ENCODE peak calls at places on chromosomes 3 and 15, in six cellular contexts. H, U, P, K, M and L are unnamed samples.

GRCh38 chr3:190265795-190266194 is 56.5 kb downstream of the CLDN1 start:
- DNase-seq in U (no peak), H (no peak), M (peak), P (no peak), K (peak), L (peak)

GRCh38 chr15:99409097-99409473 is 156.7 kb upstream of the MEF2A start:
- DNase-seq in U (peak), H (no peak), P (peak), M (peak), K (peak), L (no peak)

GRCh38 chr3:100299031-100299430 is 35.5 kb upstream of the NIT2 start:
- DNase-seq in H (no peak), M (no peak), P (no peak), U (no peak), K (no peak), L (no peak)

GRCh38 chr15:74787251-74788041 is 5.6 kb downstream of the CSK start:
- DNase-seq in H (peak), P (peak), U (peak), M (peak), K (no peak), L (peak)

GRCh38 chr15:61091229-61091628 is 137.9 kb downstream of the RORA start:
- DNase-seq in M (no peak), K (no peak), P (no peak), H (no peak), U (no peak), L (no peak)

GRCh38 chr3:57079221-57079831 is 18.9 kb downstream of the SPATA12 start:
- DNase-seq in H (peak), M (peak), P (peak), U (peak), K (peak), L (peak)

GRCh38 chr15:72229076-72229946 is 1.7 kb downstream of the PKM start:
- DNase-seq in U (no peak), M (no peak), P (peak), K (no peak), H (peak), L (no peak)

GRCh38 chr15:35737521-35737920 is 191.6 kb upstream of the DPH6 start:
- DNase-seq in P (no peak), M (no peak), H (no peak), K (peak), U (no peak), L (no peak)

GRCh38 chr3:126131881-126132750 is 48.2 kb upstream of the SLC41A3 start:
- DNase-seq in H (peak), P (no peak), U (no peak), K (no peak), M (peak), L (no peak)

GRCh38 chr3:32817561-32818430 is at the start of gene TRIM71:
- DNase-seq in K (no peak), P (peak), U (no peak), M (no peak), H (no peak), L (peak)

GRCh38 chr3:55327131-55327920 is 159.8 kb downstream of the WNT5A start:
- DNase-seq in P (no peak), H (no peak), U (no peak), M (no peak), K (peak), L (no peak)

GRCh38 chr3:194132465-194133358 is 3.2 kb upstream of the HES1 start:
- DNase-seq in M (no peak), U (no peak), H (no peak), P (peak), K (no peak), L (peak)

GRCh38 chr3:28765194-28765593 is 416.6 kb upstream of the AZI2 start:
- DNase-seq in U (no peak), P (no peak), K (no peak), M (no peak), H (no peak), L (no peak)

GRCh38 chr3:47008258-47008671 is 28.8 kb downstream of the NBEAL2 start:
- DNase-seq in K (no peak), P (no peak), M (peak), H (no peak), U (no peak), L (no peak)

GRCh38 chr3:122727766-122728165 is 47.1 kb downstream of the PARP14 start:
- DNase-seq in K (no peak), H (no peak), M (no peak), U (no peak), P (no peak), L (no peak)

GRCh38 chr3:48410205-48411040 is 19.5 kb downstream of the PLXNB1 start:
- DNase-seq in U (no peak), H (peak), M (no peak), P (no peak), K (no peak), L (no peak)

GRCh38 chr3:111244760-111245159 is 173.1 kb downstream of the NECTIN3 start:
- DNase-seq in M (no peak), H (no peak), U (no peak), K (no peak), P (no peak), L (no peak)